ENCODE peak calls at places on chromosomes 3 and 15, in four cellular contexts. Z, V, B and O are unnamed samples.

GRCh38 chr15:86849563-86849962 is 769.9 kb downstream of the AGBL1 start:
- DNase-seq in Z (no peak), B (no peak), V (no peak), O (no peak)

GRCh38 chr3:63384382-63384781 is 106.3 kb downstream of the SYNPR start:
- DNase-seq in V (no peak), Z (no peak), B (no peak), O (no peak)

GRCh38 chr3:113684271-113684819 is 12.1 kb downstream of the USF3 start:
- DNase-seq in B (no peak), V (no peak), Z (no peak), O (no peak)

GRCh38 chr15:86213420-86213819 is 133.7 kb downstream of the AGBL1 start:
- DNase-seq in B (no peak), Z (no peak), V (no peak), O (no peak)

GRCh38 chr3:99971761-99972160 is 142.5 kb downstream of the FILIP1L start:
- DNase-seq in Z (no peak), V (no peak), B (no peak), O (no peak)

GRCh38 chr3:109152326-109152725 is 15.8 kb downstream of the C3orf85 start:
- DNase-seq in V (no peak), B (no peak), Z (no peak), O (no peak)

GRCh38 chr3:124174463-124174862 is 182.5 kb upstream of the ROPN1 start:
- DNase-seq in V (peak), B (no peak), Z (no peak), O (no peak)

GRCh38 chr3:28577941-28578340 is 229.3 kb upstream of the AZI2 start:
- DNase-seq in Z (no peak), B (no peak), V (no peak), O (no peak)

GRCh38 chr15:93217343-93217742 is 128.3 kb upstream of the RGMA start:
- DNase-seq in Z (no peak), V (no peak), B (no peak), O (no peak)

GRCh38 chr15:50055333-50056278 is 63.4 kb downstream of the ATP8B4 start:
- DNase-seq in V (no peak), Z (no peak), B (no peak), O (no peak)

GRCh38 chr3:103711670-103712069 is 1276.9 kb downstream of the ZPLD1 start:
- DNase-seq in Z (no peak), B (no peak), V (no peak), O (no peak)

GRCh38 chr15:69760890-69761568 is 308.4 kb downstream of the RPLP1 start:
- DNase-seq in V (no peak), B (peak), Z (peak), O (peak)